ENCODE peak calls at places on chromosomes 16 and 17, in four cellular contexts. One of them, this sample, is unnamed.
A peak's percentile ranks its signal among the peaks of the same experiment; 100 is the strongest.

GRCh38 chr17:81092518-81093095 is 57.7 kb downstream of the BAIAP2 start:
- DNase-seq in IMR-90: no peak
- DNase-seq in mesendoderm: no peak
- DNase-seq in neuronal stem cell: no peak
- DNase-seq in this sample: no peak

GRCh38 chr16:66740533-66740932 is 10.9 kb downstream of the DYNC1LI2 start:
- DNase-seq in IMR-90: no peak
- DNase-seq in mesendoderm: no peak
- DNase-seq in neuronal stem cell: no peak
- DNase-seq in this sample: no peak

GRCh38 chr17:40437095-40437732 is 6.0 kb upstream of the IGFBP4 start:
- DNase-seq in IMR-90: peak; percentile 26
- DNase-seq in mesendoderm: no peak
- DNase-seq in neuronal stem cell: no peak
- DNase-seq in this sample: no peak

GRCh38 chr17:37301288-37301687 is 74.5 kb upstream of the C17orf78 start:
- DNase-seq in IMR-90: peak; percentile 17
- DNase-seq in mesendoderm: peak; percentile 56
- DNase-seq in neuronal stem cell: no peak
- DNase-seq in this sample: no peak

GRCh38 chr17:36901506-36901905 is 35.8 kb upstream of the LHX1 start:
- DNase-seq in IMR-90: peak; percentile 33
- DNase-seq in mesendoderm: peak; percentile 93
- DNase-seq in neuronal stem cell: no peak
- DNase-seq in this sample: peak; percentile 83

GRCh38 chr17:70775667-70776066 is 606.3 kb downstream of the KCNJ2 start:
- DNase-seq in IMR-90: no peak
- DNase-seq in mesendoderm: no peak
- DNase-seq in neuronal stem cell: no peak
- DNase-seq in this sample: no peak

GRCh38 chr17:75517277-75517865 is 1.0 kb downstream of the TSEN54 start:
- DNase-seq in IMR-90: no peak
- DNase-seq in mesendoderm: peak; percentile 45
- DNase-seq in neuronal stem cell: no peak
- DNase-seq in this sample: peak; percentile 71

GRCh38 chr16:85418978-85419491 is 194.1 kb upstream of the GSE1 start:
- DNase-seq in IMR-90: no peak
- DNase-seq in mesendoderm: no peak
- DNase-seq in neuronal stem cell: no peak
- DNase-seq in this sample: no peak

GRCh38 chr16:67104061-67104460 is 5.7 kb upstream of the PHAF1 start:
- DNase-seq in IMR-90: peak; percentile 23
- DNase-seq in mesendoderm: peak; percentile 79
- DNase-seq in neuronal stem cell: no peak
- DNase-seq in this sample: peak; percentile 68

GRCh38 chr17:27848941-27849340 is 44.2 kb downstream of the LYRM9 start:
- DNase-seq in IMR-90: no peak
- DNase-seq in mesendoderm: no peak
- DNase-seq in neuronal stem cell: no peak
- DNase-seq in this sample: no peak
- H3K18ac ChIP-seq in IMR-90: no peak overlapping the region
- H3K18ac ChIP-seq in mesendoderm: no peak overlapping the region
- H3K18ac ChIP-seq in neuronal stem cell: no peak overlapping the region
- H3K18ac ChIP-seq in this sample: no peak overlapping the region

DNA sequence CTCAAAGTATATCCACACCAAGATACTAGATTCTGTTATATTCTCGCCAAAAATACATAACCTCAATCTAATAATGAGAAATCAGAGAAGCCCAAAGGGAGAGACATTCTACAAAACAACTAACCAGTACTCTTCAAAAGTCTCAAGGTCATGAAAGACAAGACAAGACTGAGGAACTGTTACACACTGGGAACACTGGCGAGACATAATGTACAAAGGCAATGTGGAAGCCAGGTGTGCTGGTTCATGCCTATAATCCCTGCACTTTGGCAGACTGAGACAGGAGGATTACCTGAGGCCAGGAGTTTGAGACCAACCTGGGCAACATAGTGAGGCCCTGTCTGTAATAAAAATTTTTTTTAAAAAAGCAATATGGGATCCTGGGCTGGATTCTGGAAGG is 85.9 kb downstream of the SPAG9 start:
- DNase-seq in IMR-90: no peak
- DNase-seq in mesendoderm: no peak
- DNase-seq in neuronal stem cell: no peak
- DNase-seq in this sample: no peak
- H3K18ac ChIP-seq in IMR-90: peak overlapping the region; percentile 77
- H3K18ac ChIP-seq in mesendoderm: no peak overlapping the region
- H3K18ac ChIP-seq in neuronal stem cell: no peak overlapping the region
- H3K18ac ChIP-seq in this sample: no peak overlapping the region

GRCh38 chr17:44780845-44781480 is 22.2 kb downstream of the ADAM11 start:
- DNase-seq in IMR-90: no peak
- DNase-seq in mesendoderm: no peak
- DNase-seq in neuronal stem cell: no peak
- DNase-seq in this sample: no peak
- H3K18ac ChIP-seq in IMR-90: no peak overlapping the region
- H3K18ac ChIP-seq in mesendoderm: no peak overlapping the region
- H3K18ac ChIP-seq in neuronal stem cell: peak overlapping the region; percentile 92
- H3K18ac ChIP-seq in this sample: no peak overlapping the region

DNA sequence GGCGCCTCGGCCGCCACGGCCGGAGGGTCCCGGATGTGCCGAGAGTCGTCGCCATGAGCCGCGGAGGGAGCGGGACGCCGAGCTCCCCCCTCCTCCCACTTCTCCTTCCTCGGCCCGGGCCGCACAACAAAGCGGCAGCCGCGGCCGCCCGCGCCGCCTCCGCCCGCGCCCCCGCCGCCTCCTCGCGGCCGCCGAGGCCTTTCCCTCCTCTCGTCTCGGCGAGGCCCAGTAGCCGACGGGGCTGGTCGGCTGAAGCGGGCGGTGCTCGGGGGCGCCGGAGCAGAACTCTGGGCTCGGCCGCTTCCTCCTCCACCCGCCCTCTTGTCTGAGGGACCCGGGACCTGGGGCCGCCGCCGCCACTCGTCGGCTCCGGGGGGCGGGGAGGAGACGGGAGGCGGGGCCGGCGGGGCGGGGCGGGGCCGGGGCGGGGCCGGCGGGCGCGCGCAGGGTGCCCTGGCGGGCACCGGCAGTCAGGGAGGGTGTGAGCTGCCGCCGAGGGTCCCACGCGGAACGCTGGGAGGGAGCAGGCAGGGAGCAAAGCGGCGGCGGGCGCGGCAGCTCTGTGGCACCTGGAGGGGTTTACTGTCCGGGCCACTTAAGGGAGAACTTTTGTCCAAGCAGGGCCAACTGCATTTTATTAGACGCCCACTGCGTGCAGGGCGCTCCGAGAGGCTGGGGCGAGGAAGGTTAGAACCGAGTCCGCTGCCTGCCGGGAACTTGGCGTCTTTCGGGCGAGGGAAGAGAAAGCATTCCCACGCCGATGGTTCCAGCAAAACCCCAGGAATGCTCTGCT is at the start of gene SMURF2:
- DNase-seq in IMR-90: peak; percentile 61
- DNase-seq in mesendoderm: peak; percentile 84
- DNase-seq in neuronal stem cell: peak; percentile 58
- DNase-seq in this sample: peak; percentile 90
- H3K18ac ChIP-seq in IMR-90: peak within 1 kb of the TSS; percentile 86
- H3K18ac ChIP-seq in mesendoderm: peak within 1 kb of the TSS; percentile 96
- H3K18ac ChIP-seq in neuronal stem cell: peak within 1 kb of the TSS; percentile 98
- H3K18ac ChIP-seq in this sample: peak within 1 kb of the TSS; percentile 79

GRCh38 chr17:42153919-42154491 is 784 bp downstream of the RAB5C start:
- DNase-seq in IMR-90: peak; percentile 29
- DNase-seq in mesendoderm: peak; percentile 51
- DNase-seq in neuronal stem cell: no peak
- DNase-seq in this sample: no peak
- H3K18ac ChIP-seq in IMR-90: no peak overlapping the region
- H3K18ac ChIP-seq in mesendoderm: no peak overlapping the region
- H3K18ac ChIP-seq in neuronal stem cell: no peak overlapping the region
- H3K18ac ChIP-seq in this sample: no peak overlapping the region

GRCh38 chr16:30895592-30896202 is 717 bp upstream of the CTF1 start:
- DNase-seq in IMR-90: no peak
- DNase-seq in mesendoderm: peak; percentile 99
- DNase-seq in neuronal stem cell: no peak
- DNase-seq in this sample: no peak
- H3K18ac ChIP-seq in IMR-90: peak overlapping the region; percentile 94
- H3K18ac ChIP-seq in mesendoderm: peak overlapping the region; percentile 94
- H3K18ac ChIP-seq in neuronal stem cell: peak overlapping the region; percentile 88
- H3K18ac ChIP-seq in this sample: peak overlapping the region; percentile 23

GRCh38 chr16:51390877-51391276 is 239.8 kb upstream of the SALL1 start:
- DNase-seq in IMR-90: no peak
- DNase-seq in mesendoderm: peak; percentile 51
- DNase-seq in neuronal stem cell: no peak
- DNase-seq in this sample: peak; percentile 28
- H3K18ac ChIP-seq in IMR-90: no peak overlapping the region
- H3K18ac ChIP-seq in mesendoderm: no peak overlapping the region
- H3K18ac ChIP-seq in neuronal stem cell: no peak overlapping the region
- H3K18ac ChIP-seq in this sample: no peak overlapping the region

GRCh38 chr17:50151041-50151936 is 812 bp upstream of the PPP1R9B start:
- DNase-seq in IMR-90: peak; percentile 89
- DNase-seq in mesendoderm: peak; percentile 96
- DNase-seq in neuronal stem cell: peak; percentile 90
- DNase-seq in this sample: peak; percentile 96
- H3K18ac ChIP-seq in IMR-90: peak overlapping the region; percentile 81
- H3K18ac ChIP-seq in mesendoderm: peak overlapping the region; percentile 70
- H3K18ac ChIP-seq in neuronal stem cell: peak overlapping the region; percentile 21
- H3K18ac ChIP-seq in this sample: peak overlapping the region; percentile 1

GRCh38 chr16:10640934-10641333 is 53.8 kb downstream of the TEKT5 start:
- DNase-seq in IMR-90: no peak
- DNase-seq in mesendoderm: no peak
- DNase-seq in neuronal stem cell: no peak
- DNase-seq in this sample: no peak

GRCh38 chr16:10644092-10644491 is 50.6 kb downstream of the TEKT5 start:
- DNase-seq in IMR-90: no peak
- DNase-seq in mesendoderm: no peak
- DNase-seq in neuronal stem cell: no peak
- DNase-seq in this sample: no peak

GRCh38 chr16:10641555-10641952 is 53.2 kb downstream of the TEKT5 start:
- DNase-seq in IMR-90: no peak
- DNase-seq in mesendoderm: no peak
- DNase-seq in neuronal stem cell: no peak
- DNase-seq in this sample: no peak

GRCh38 chr16:10642964-10643363 is 51.8 kb downstream of the TEKT5 start:
- DNase-seq in IMR-90: no peak
- DNase-seq in mesendoderm: no peak
- DNase-seq in neuronal stem cell: no peak
- DNase-seq in this sample: no peak

GRCh38 chr16:10641953-10642949 is 52.5 kb downstream of the TEKT5 start:
- DNase-seq in IMR-90: no peak
- DNase-seq in mesendoderm: peak; percentile 85
- DNase-seq in neuronal stem cell: peak; percentile 32
- DNase-seq in this sample: peak; percentile 72
- H3K18ac ChIP-seq in IMR-90: no peak overlapping the region
- H3K18ac ChIP-seq in mesendoderm: no peak overlapping the region
- H3K18ac ChIP-seq in neuronal stem cell: peak overlapping the region; percentile 18
- H3K18ac ChIP-seq in this sample: no peak overlapping the region

This sample was measured in H9.